ENCODE peak calls at places on chromosomes 4 and X, in four cellular contexts. M, F, X and K are unnamed samples.

GRCh38 chrX:136856527-136856926 is 24.0 kb downstream of the RBMX start:
- DNase-seq in M (no peak), F (no peak), X (no peak), K (no peak)

GRCh38 chr4:98976716-98977115 is 18.8 kb upstream of the METAP1 start:
- DNase-seq in M (no peak), F (no peak), X (no peak), K (no peak)

GRCh38 chr4:53591372-53591892 is at the start of gene LNX1:
- DNase-seq in M (no peak), F (no peak), X (no peak), K (no peak)

GRCh38 chr4:1418494-1419285 is 12.4 kb upstream of the NKX1-1 start:
- DNase-seq in M (no peak), F (no peak), X (no peak), K (no peak)

GRCh38 chr4:48367016-48367415 is 25.7 kb downstream of the SLAIN2 start:
- DNase-seq in M (no peak), F (no peak), X (no peak), K (no peak)

GRCh38 chr4:122588453-122589238 is 32.2 kb downstream of the IL21 start:
- DNase-seq in M (no peak), F (no peak), X (no peak), K (no peak)

GRCh38 chr4:124711469-124712416 is 789 bp downstream of the ANKRD50 start:
- DNase-seq in M (peak), F (peak), X (peak), K (peak)

GRCh38 chr4:16665942-16666586 is 232.4 kb downstream of the LDB2 start:
- DNase-seq in M (no peak), F (no peak), X (no peak), K (no peak)